ENCODE peak calls at places on chromosomes 5 and 9, in six cellular contexts. One of them, this sample, is unnamed.

GRCh38 chr5:67494186-67494842 is 297.7 kb upstream of the CD180 start:
- DNase-seq in K562: no peak
- DNase-seq in GM12878: no peak
- DNase-seq in H1: no peak
- DNase-seq in GM12891: no peak
- DNase-seq in HepG2: no peak
- DNase-seq in this sample: no peak

GRCh38 chr5:78845487-78845886 is 139.6 kb downstream of the ARSB start:
- DNase-seq in K562: no peak
- DNase-seq in GM12878: no peak
- DNase-seq in H1: no peak
- DNase-seq in GM12891: no peak
- DNase-seq in HepG2: no peak
- DNase-seq in this sample: no peak

GRCh38 chr5:77774981-77775772 is 962 bp downstream of the TBCA start:
- DNase-seq in K562: no peak
- DNase-seq in GM12878: no peak
- DNase-seq in H1: no peak
- DNase-seq in GM12891: no peak
- DNase-seq in HepG2: peak
- DNase-seq in this sample: no peak

GRCh38 chr5:1793966-1794895 is 5.4 kb downstream of the MRPL36 start:
- DNase-seq in K562: no peak
- DNase-seq in GM12878: no peak
- DNase-seq in H1: no peak
- DNase-seq in GM12891: no peak
- DNase-seq in HepG2: peak
- DNase-seq in this sample: no peak

GRCh38 chr9:72471096-72471495 is 50.3 kb upstream of the TMC1 start:
- DNase-seq in K562: no peak
- DNase-seq in GM12878: no peak
- DNase-seq in H1: no peak
- DNase-seq in GM12891: no peak
- DNase-seq in HepG2: no peak
- DNase-seq in this sample: no peak

GRCh38 chr5:34854459-34855174 is 15.7 kb downstream of the TTC23L start:
- DNase-seq in K562: no peak
- DNase-seq in GM12878: peak
- DNase-seq in H1: no peak
- DNase-seq in GM12891: no peak
- DNase-seq in HepG2: no peak
- DNase-seq in this sample: peak

GRCh38 chr5:147349241-147349640 is 114.4 kb downstream of the STK32A start:
- DNase-seq in K562: no peak
- DNase-seq in GM12878: no peak
- DNase-seq in H1: no peak
- DNase-seq in GM12891: no peak
- DNase-seq in HepG2: no peak
- DNase-seq in this sample: no peak

GRCh38 chr5:181223041-181223728 is at the start of gene TRIM41:
- DNase-seq in K562: peak
- DNase-seq in GM12878: peak
- DNase-seq in H1: peak
- DNase-seq in GM12891: peak
- DNase-seq in HepG2: peak
- DNase-seq in this sample: no peak

GRCh38 chr5:35820720-35821119 is 36.0 kb upstream of the IL7R start:
- DNase-seq in K562: no peak
- DNase-seq in GM12878: no peak
- DNase-seq in H1: no peak
- DNase-seq in GM12891: no peak
- DNase-seq in HepG2: no peak
- DNase-seq in this sample: no peak

GRCh38 chr5:73363911-73364730 is 84.5 kb downstream of the FOXD1 start:
- DNase-seq in K562: no peak
- DNase-seq in GM12878: no peak
- DNase-seq in H1: no peak
- DNase-seq in GM12891: no peak
- DNase-seq in HepG2: no peak
- DNase-seq in this sample: no peak

GRCh38 chr9:19379697-19380046 is 364 bp downstream of the RPS6 start:
- DNase-seq in K562: peak
- DNase-seq in GM12878: no peak
- DNase-seq in H1: no peak
- DNase-seq in GM12891: no peak
- DNase-seq in HepG2: no peak
- DNase-seq in this sample: no peak

GRCh38 chr5:58469895-58470294 is 10.0 kb upstream of the PLK2 start:
- DNase-seq in K562: no peak
- DNase-seq in GM12878: no peak
- DNase-seq in H1: no peak
- DNase-seq in GM12891: no peak
- DNase-seq in HepG2: no peak
- DNase-seq in this sample: no peak

GRCh38 chr9:73176450-73176875 is 24.8 kb downstream of the ANXA1 start:
- DNase-seq in K562: no peak
- DNase-seq in GM12878: no peak
- DNase-seq in H1: no peak
- DNase-seq in GM12891: no peak
- DNase-seq in HepG2: no peak
- DNase-seq in this sample: no peak

GRCh38 chr9:136662326-136662655 is 425 bp upstream of the EGFL7 start:
- DNase-seq in K562: no peak
- DNase-seq in GM12878: no peak
- DNase-seq in H1: peak
- DNase-seq in GM12891: no peak
- DNase-seq in HepG2: no peak
- DNase-seq in this sample: no peak

GRCh38 chr5:14168139-14168792 is 25.1 kb downstream of the TRIO start:
- DNase-seq in K562: no peak
- DNase-seq in GM12878: no peak
- DNase-seq in H1: no peak
- DNase-seq in GM12891: no peak
- DNase-seq in HepG2: no peak
- DNase-seq in this sample: no peak

GRCh38 chr9:75001719-75002421 is 26.2 kb downstream of the CARNMT1 start:
- DNase-seq in K562: peak
- DNase-seq in GM12878: peak
- DNase-seq in H1: no peak
- DNase-seq in GM12891: no peak
- DNase-seq in HepG2: peak
- DNase-seq in this sample: no peak

GRCh38 chr5:18113724-18114123 is 479.5 kb downstream of the TAF11L14 start:
- DNase-seq in K562: no peak
- DNase-seq in GM12878: no peak
- DNase-seq in H1: no peak
- DNase-seq in GM12891: no peak
- DNase-seq in HepG2: no peak
- DNase-seq in this sample: no peak

GRCh38 chr5:29949301-29949872 is 1244.1 kb upstream of the CDH6 start:
- DNase-seq in K562: no peak
- DNase-seq in GM12878: no peak
- DNase-seq in H1: no peak
- DNase-seq in GM12891: no peak
- DNase-seq in HepG2: no peak
- DNase-seq in this sample: no peak

GRCh38 chr9:23342296-23342695 is 483.7 kb downstream of the ELAVL2 start:
- DNase-seq in K562: no peak
- DNase-seq in GM12878: no peak
- DNase-seq in H1: no peak
- DNase-seq in GM12891: no peak
- DNase-seq in HepG2: peak
- DNase-seq in this sample: no peak

GRCh38 chr9:121201045-121201737 is 478 bp downstream of the RAB14 start:
- DNase-seq in K562: peak
- DNase-seq in GM12878: no peak
- DNase-seq in H1: peak
- DNase-seq in GM12891: peak
- DNase-seq in HepG2: no peak
- DNase-seq in this sample: peak

GRCh38 chr9:12785251-12785880 is 10.5 kb downstream of the LURAP1L start:
- DNase-seq in K562: no peak
- DNase-seq in GM12878: no peak
- DNase-seq in H1: no peak
- DNase-seq in GM12891: no peak
- DNase-seq in HepG2: no peak
- DNase-seq in this sample: no peak

GRCh38 chr5:59485629-59486439 is 407.7 kb downstream of the PDE4D start:
- DNase-seq in K562: no peak
- DNase-seq in GM12878: no peak
- DNase-seq in H1: no peak
- DNase-seq in GM12891: no peak
- DNase-seq in HepG2: no peak
- DNase-seq in this sample: no peak

GRCh38 chr9:128431207-128431606 is 10.6 kb downstream of the CERCAM start:
- DNase-seq in K562: no peak
- DNase-seq in GM12878: no peak
- DNase-seq in H1: no peak
- DNase-seq in GM12891: no peak
- DNase-seq in HepG2: no peak
- DNase-seq in this sample: no peak

GRCh38 chr9:121612511-121612998 is 38.9 kb upstream of the DAB2IP start:
- DNase-seq in K562: no peak
- DNase-seq in GM12878: no peak
- DNase-seq in H1: no peak
- DNase-seq in GM12891: no peak
- DNase-seq in HepG2: no peak
- DNase-seq in this sample: no peak

GRCh38 chr5:139392678-139393496 is 2.0 kb downstream of the PROB1 start:
- DNase-seq in K562: no peak
- DNase-seq in GM12878: no peak
- DNase-seq in H1: peak
- DNase-seq in GM12891: peak
- DNase-seq in HepG2: no peak
- DNase-seq in this sample: peak

GRCh38 chr5:141559481-141559880 is 59.3 kb downstream of the DIAPH1 start:
- DNase-seq in K562: no peak
- DNase-seq in GM12878: no peak
- DNase-seq in H1: no peak
- DNase-seq in GM12891: no peak
- DNase-seq in HepG2: no peak
- DNase-seq in this sample: no peak

GRCh38 chr5:141557681-141558136 is 61.1 kb downstream of the DIAPH1 start:
- DNase-seq in K562: peak
- DNase-seq in GM12878: peak
- DNase-seq in H1: peak
- DNase-seq in GM12891: no peak
- DNase-seq in HepG2: peak
- DNase-seq in this sample: no peak

GRCh38 chr5:141558150-141558549 is 60.6 kb downstream of the DIAPH1 start:
- DNase-seq in K562: no peak
- DNase-seq in GM12878: no peak
- DNase-seq in H1: no peak
- DNase-seq in GM12891: no peak
- DNase-seq in HepG2: no peak
- DNase-seq in this sample: no peak

GRCh38 chr5:141560141-141560540 is 58.7 kb downstream of the DIAPH1 start:
- DNase-seq in K562: no peak
- DNase-seq in GM12878: no peak
- DNase-seq in H1: no peak
- DNase-seq in GM12891: no peak
- DNase-seq in HepG2: no peak
- DNase-seq in this sample: no peak

GRCh38 chr5:141560725-141561483 is 57.9 kb downstream of the DIAPH1 start:
- DNase-seq in K562: peak
- DNase-seq in GM12878: no peak
- DNase-seq in H1: peak
- DNase-seq in GM12891: no peak
- DNase-seq in HepG2: peak
- DNase-seq in this sample: no peak
- TF ChIP-seq POLR2AphosphoS5 in K562: no peak
- TF ChIP-seq POLR2AphosphoS5 in GM12878: no peak
- TF ChIP-seq POLR2AphosphoS5 in H1: peak
- TF ChIP-seq POLR2AphosphoS5 in GM12891: no peak
- TF ChIP-seq POLR2AphosphoS5 in HepG2: no peak
- TF ChIP-seq POLR2AphosphoS5 in this sample: no peak

DNA sequence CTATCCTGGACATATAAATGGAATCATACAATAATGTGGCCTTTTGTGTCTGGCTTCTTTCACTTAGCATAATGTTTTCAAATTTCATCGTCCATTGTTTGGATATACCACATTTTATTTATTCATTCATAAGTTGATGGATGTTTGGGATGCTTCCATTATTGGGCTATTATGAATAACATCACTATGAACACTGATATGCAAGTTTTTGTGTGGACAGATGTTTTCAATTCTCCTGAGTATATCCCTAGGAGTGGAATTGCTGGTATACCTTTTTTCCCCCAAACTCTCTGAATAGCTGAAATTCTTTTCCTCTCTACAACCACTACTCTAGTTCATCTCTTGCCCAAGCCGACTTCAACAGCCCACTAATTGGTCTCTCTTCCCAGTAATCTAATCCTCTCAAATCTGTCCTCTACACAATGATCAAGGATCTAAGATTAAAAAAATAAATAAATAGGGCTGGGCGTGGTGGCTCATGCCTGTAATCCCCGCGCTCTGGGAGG is 4.7 kb upstream of the ZFR start:
- DNase-seq in K562: no peak
- DNase-seq in GM12878: no peak
- DNase-seq in H1: no peak
- DNase-seq in GM12891: no peak
- DNase-seq in HepG2: no peak
- DNase-seq in this sample: no peak
- TF ChIP-seq TAF1 in K562: no peak
- TF ChIP-seq TAF1 in GM12878: no peak
- TF ChIP-seq TAF1 in H1: no peak
- TF ChIP-seq TAF1 in GM12891: no peak
- TF ChIP-seq TAF1 in HepG2: no peak
- TF ChIP-seq TAF1 in this sample: no peak

GRCh38 chr5:160286947-160287346 is 25.4 kb downstream of the CCNJL start:
- DNase-seq in K562: no peak
- DNase-seq in GM12878: no peak
- DNase-seq in H1: no peak
- DNase-seq in GM12891: no peak
- DNase-seq in HepG2: no peak
- DNase-seq in this sample: no peak

GRCh38 chr5:160289356-160289651 is 23.1 kb downstream of the CCNJL start:
- DNase-seq in K562: no peak
- DNase-seq in GM12878: no peak
- DNase-seq in H1: no peak
- DNase-seq in GM12891: no peak
- DNase-seq in HepG2: no peak
- DNase-seq in this sample: no peak

GRCh38 chr5:160285311-160285710 is 27.1 kb downstream of the CCNJL start:
- DNase-seq in K562: no peak
- DNase-seq in GM12878: no peak
- DNase-seq in H1: no peak
- DNase-seq in GM12891: no peak
- DNase-seq in HepG2: no peak
- DNase-seq in this sample: no peak

GRCh38 chr5:160289721-160290120 is 22.6 kb downstream of the CCNJL start:
- DNase-seq in K562: no peak
- DNase-seq in GM12878: no peak
- DNase-seq in H1: no peak
- DNase-seq in GM12891: no peak
- DNase-seq in HepG2: no peak
- DNase-seq in this sample: no peak

GRCh38 chr5:160287378-160288051 is 24.8 kb downstream of the CCNJL start:
- DNase-seq in K562: no peak
- DNase-seq in GM12878: no peak
- DNase-seq in H1: peak
- DNase-seq in GM12891: no peak
- DNase-seq in HepG2: peak
- DNase-seq in this sample: no peak
- TF ChIP-seq POLR2A in K562: no peak
- TF ChIP-seq POLR2A in GM12878: no peak
- TF ChIP-seq POLR2A in H1: peak
- TF ChIP-seq POLR2A in GM12891: no peak
- TF ChIP-seq POLR2A in HepG2: no peak
- TF ChIP-seq POLR2A in this sample: no peak

GRCh38 chr9:87497604-87498045 is at the start of gene DAPK1:
- DNase-seq in K562: peak
- DNase-seq in GM12878: no peak
- DNase-seq in H1: peak
- DNase-seq in GM12891: peak
- DNase-seq in HepG2: peak
- DNase-seq in this sample: peak
- TF ChIP-seq POLR2AphosphoS5 in K562: no peak
- TF ChIP-seq POLR2AphosphoS5 in GM12878: peak
- TF ChIP-seq POLR2AphosphoS5 in H1: peak
- TF ChIP-seq POLR2AphosphoS5 in GM12891: no peak
- TF ChIP-seq POLR2AphosphoS5 in HepG2: peak
- TF ChIP-seq POLR2AphosphoS5 in this sample: no peak

This sample was measured in GM12892.